ENCODE peak calls at places on chromosomes 16 and 17, in seven cellular contexts. C is thoracic aorta, Z is B cell, M is IMR-90, A is heart right ventricle, O is Panc1, J is AG10803. K is an unnamed sample.

GRCh38 chr16:86353185-86353584 is 157.1 kb upstream of the FOXF1 start:
- DNase-seq in J (peak; percentile 66), C (no peak), M (peak; percentile 86), Z (no peak), O (no peak), A (no peak), K (peak; percentile 51)

GRCh38 chr17:63460018-63460417 is 13.9 kb upstream of the CYB561 start:
- DNase-seq in O (no peak), Z (no peak), C (no peak), A (no peak), M (no peak), J (no peak), K (no peak)

GRCh38 chr16:35410438-35410837 is 1951.0 kb downstream of the TP53TG3F start:
- DNase-seq in M (no peak), J (no peak), Z (no peak), A (no peak), C (no peak), O (no peak), K (no peak)

GRCh38 chr16:13909872-13910303 is 10.1 kb upstream of the ERCC4 start:
- DNase-seq in J (peak; percentile 86), Z (no peak), A (peak; percentile 69), C (peak; percentile 58), O (no peak), M (peak; percentile 75), K (peak; percentile 41)

GRCh38 chr17:5588584-5588983 is 4.3 kb upstream of the NLRP1 start:
- DNase-seq in O (no peak), C (no peak), Z (no peak), J (no peak), A (no peak), M (no peak), K (no peak)

GRCh38 chr16:82735176-82735575 is 108.4 kb downstream of the CDH13 start:
- DNase-seq in Z (no peak), A (peak; percentile 66), O (no peak), C (no peak), M (no peak), J (peak; percentile 18), K (no peak)

GRCh38 chr17:66602659-66603363 is 232.1 kb upstream of the CACNG5 start:
- DNase-seq in M (peak; percentile 77), C (no peak), Z (no peak), J (peak; percentile 12), A (peak; percentile 16), O (no peak), K (peak; percentile 24)

GRCh38 chr17:80754846-80755245 is 210.2 kb downstream of the RPTOR start:
- DNase-seq in A (no peak), J (no peak), Z (no peak), C (no peak), M (no peak), O (no peak), K (no peak)

GRCh38 chr16:72128701-72129100 is 35.1 kb downstream of the DHX38 start:
- DNase-seq in J (no peak), Z (no peak), A (no peak), O (no peak), M (no peak), C (no peak), K (no peak)

GRCh38 chr16:3665508-3665907 is 11.0 kb downstream of the DNASE1 start:
- DNase-seq in M (no peak), C (no peak), O (no peak), Z (no peak), J (no peak), A (no peak), K (no peak)

GRCh38 chr16:84324439-84325262 is 30.0 kb downstream of the WFDC1 start:
- DNase-seq in C (no peak), Z (no peak), J (no peak), M (peak; percentile 35), O (no peak), A (no peak), K (no peak)

GRCh38 chr16:1215574-1216295 is 9.3 kb downstream of the TPSG1 start:
- DNase-seq in O (no peak), C (no peak), J (no peak), Z (no peak), A (no peak), M (no peak), K (no peak)

GRCh38 chr17:75036643-75037268 is 10.0 kb downstream of the ATP5PD start:
- DNase-seq in O (no peak), M (peak; percentile 77), J (peak; percentile 82), Z (peak; percentile 23), C (peak; percentile 57), A (peak; percentile 92), K (no peak)

GRCh38 chr17:54951286-54951685 is 17.2 kb downstream of the COX11 start:
- DNase-seq in J (no peak), M (no peak), C (no peak), Z (no peak), A (no peak), O (no peak), K (no peak)

GRCh38 chr17:54947396-54947795 is 21.1 kb downstream of the COX11 start:
- DNase-seq in J (no peak), C (no peak), M (no peak), A (no peak), Z (no peak), O (no peak), K (no peak)

GRCh38 chr17:54945671-54946070 is 22.8 kb downstream of the COX11 start:
- DNase-seq in C (no peak), Z (no peak), O (no peak), A (no peak), M (no peak), J (peak; percentile 54), K (no peak)

GRCh38 chr17:54950116-54950515 is 18.3 kb downstream of the COX11 start:
- DNase-seq in C (no peak), A (no peak), O (no peak), M (no peak), J (no peak), Z (no peak), K (no peak)

GRCh38 chr17:54948380-54948779 is 20.1 kb downstream of the COX11 start:
- DNase-seq in J (peak; percentile 76), M (peak; percentile 98), O (peak; percentile 36), A (no peak), Z (no peak), C (no peak), K (peak; percentile 96)
- TF ChIP-seq CTCF in J (no peak), M (no peak), O (no peak), A (no peak), Z (no peak), C (no peak), K (no peak)

DNA sequence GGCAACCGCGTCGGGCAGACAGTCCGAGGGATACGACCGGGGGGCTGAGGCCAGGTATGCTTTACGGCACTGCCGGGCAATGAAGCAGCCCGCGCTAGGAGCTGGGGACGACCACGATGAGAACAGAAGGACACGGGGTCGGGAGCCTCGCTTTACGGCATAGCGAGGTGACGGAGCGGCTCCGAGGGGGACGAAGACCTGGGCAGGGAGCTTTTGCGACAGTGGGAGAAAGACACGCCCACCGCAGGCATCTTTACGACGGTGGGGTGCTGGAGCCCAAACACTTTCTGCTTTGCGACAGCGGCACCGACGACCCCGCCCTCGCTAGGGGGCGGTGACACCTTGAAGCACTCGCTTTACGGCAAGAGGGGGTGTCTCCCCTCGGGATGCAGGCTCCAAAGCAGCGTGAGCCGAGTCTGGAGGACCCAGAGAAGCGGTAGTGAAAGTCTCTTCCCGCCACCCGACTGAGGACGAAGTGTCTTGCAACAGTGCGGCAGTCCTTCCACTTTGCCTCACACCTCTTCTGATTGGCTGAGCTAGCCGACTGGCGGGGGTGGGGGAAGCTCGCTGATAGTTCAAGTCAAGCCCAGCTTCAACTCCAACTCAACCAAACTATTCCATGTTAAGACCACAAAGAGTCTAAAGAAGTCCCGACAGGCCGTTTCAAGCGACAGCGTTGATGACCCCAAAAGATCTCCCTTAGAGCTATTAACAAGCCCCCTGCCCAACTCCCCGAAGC is 394 bp upstream of the NEURL4 start:
- DNase-seq in M (peak; percentile 99), Z (peak; percentile 97), O (peak; percentile 96), A (peak; percentile 98), C (peak; percentile 95), J (peak; percentile 100), K (peak; percentile 99)
- TF ChIP-seq CTCF in M (no peak), Z (no peak), O (no peak), A (no peak), C (no peak), J (no peak), K (peak; percentile 58)

DNA sequence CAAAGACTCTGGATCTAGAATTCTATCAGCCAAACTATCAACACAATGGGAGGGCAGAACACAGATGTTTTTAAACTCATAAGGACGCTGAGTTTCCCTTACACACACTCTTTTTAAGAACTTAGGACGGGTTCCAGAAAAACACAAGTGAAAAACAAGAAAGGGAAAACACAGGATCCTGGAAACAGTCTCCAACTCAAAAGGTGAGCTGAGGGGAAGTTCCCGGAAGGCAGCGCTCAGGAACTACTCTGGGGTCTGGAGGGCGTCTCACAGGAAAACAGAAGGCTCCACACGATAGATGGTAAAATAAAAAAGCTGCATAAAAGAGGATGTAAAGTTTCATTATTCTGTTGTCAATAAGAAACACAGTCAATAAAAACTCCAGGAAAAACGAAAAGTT is 80.2 kb upstream of the DOC2B start:
- DNase-seq in Z (no peak), C (no peak), O (no peak), A (no peak), J (no peak), M (no peak), K (no peak)
- TF ChIP-seq CTCF in Z (no peak), C (no peak), O (no peak), A (no peak), J (no peak), M (no peak), K (no peak)

GRCh38 chr17:8885968-8886674 is 18.6 kb upstream of the PIK3R6 start:
- DNase-seq in A (no peak), C (no peak), Z (no peak), O (no peak), M (no peak), J (no peak), K (no peak)

GRCh38 chr17:8890671-8891070 is 23.2 kb upstream of the PIK3R6 start:
- DNase-seq in C (no peak), J (no peak), A (no peak), M (no peak), Z (no peak), O (no peak), K (no peak)

GRCh38 chr17:8889458-8890210 is 22.2 kb upstream of the PIK3R6 start:
- DNase-seq in A (no peak), Z (no peak), J (no peak), M (no peak), C (no peak), O (no peak), K (no peak)

GRCh38 chr17:8888704-8889302 is 21.3 kb upstream of the PIK3R6 start:
- DNase-seq in A (no peak), C (no peak), J (no peak), M (no peak), O (no peak), Z (no peak), K (no peak)

DNA sequence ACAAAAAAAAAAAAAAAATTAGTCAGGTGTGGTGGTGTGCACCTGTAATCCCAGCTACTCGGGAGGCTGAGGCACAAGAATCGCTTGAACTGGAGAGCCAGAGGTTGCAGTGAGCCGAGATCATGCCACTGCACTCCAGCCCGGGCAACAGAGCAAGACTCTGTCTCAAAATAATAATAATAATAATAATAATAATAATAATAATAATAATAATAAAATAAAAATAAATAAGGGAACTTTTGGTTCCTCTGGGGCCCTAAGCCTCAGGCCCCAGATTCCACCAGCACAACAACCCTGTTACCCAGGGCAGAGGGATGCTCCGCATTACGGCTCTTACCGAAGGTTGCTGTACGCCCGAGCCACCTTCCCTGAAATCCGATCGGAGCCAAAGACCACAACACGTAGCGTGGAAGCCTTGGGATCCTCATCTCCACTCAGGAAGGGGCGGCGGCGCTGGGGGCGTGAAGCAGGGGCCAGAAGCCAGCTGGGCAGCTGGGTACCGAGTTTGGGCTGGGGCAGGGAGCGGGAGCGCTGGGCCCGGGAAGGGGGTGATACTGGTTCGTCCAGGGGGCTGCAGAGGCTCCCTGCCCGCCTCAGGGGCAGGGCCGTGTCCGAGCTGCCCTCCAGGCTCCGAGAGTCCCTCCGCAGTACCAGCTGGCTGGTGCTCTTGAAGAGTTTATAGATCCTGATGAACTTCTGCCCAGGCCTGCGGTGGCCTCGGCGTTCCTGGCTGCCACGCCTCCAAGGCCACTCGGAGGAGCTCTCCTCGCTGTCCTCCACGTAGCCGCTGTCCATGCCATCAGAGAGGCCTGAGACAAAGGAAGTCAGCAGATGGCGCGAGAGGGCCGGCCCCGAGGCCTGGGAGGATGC is 20.6 kb upstream of the PIK3R6 start:
- DNase-seq in M (no peak), J (peak; percentile 28), Z (no peak), C (no peak), A (peak; percentile 44), O (no peak), K (peak; percentile 1)
- TF ChIP-seq CTCF in M (no peak), J (peak; percentile 49), Z (no peak), C (no peak), A (peak; percentile 48), O (peak; percentile 82), K (peak; percentile 30)

K was measured in HFFc6.